ENCODE peak calls at places on chromosome 3, in seven cellular contexts. E, A, K, R, Y, I and H are unnamed samples.

GRCh38 chr3:79041621-79042020 is 726.2 kb downstream of the ROBO1 start:
- DNase-seq in I (no peak), Y (no peak), E (no peak), K (no peak), R (no peak), A (no peak), H (no peak)

GRCh38 chr3:17742092-17742836 is at the start of gene TBC1D5:
- DNase-seq in Y (no peak), I (peak; percentile 77), K (peak; percentile 100), E (peak; percentile 98), A (peak; percentile 98), R (peak; percentile 97), H (peak; percentile 87)

GRCh38 chr3:185081516-185081915 is 71.3 kb downstream of the C3orf70 start:
- DNase-seq in R (no peak), A (no peak), Y (no peak), E (no peak), I (no peak), K (no peak), H (no peak)

GRCh38 chr3:107404727-107405519 is 27.7 kb downstream of the CCDC54 start:
- DNase-seq in A (no peak), Y (no peak), I (no peak), R (no peak), E (no peak), K (peak; percentile 83), H (no peak)

GRCh38 chr3:50170689-50171088 is 15.6 kb downstream of the SEMA3F start:
- DNase-seq in K (peak; percentile 67), E (no peak), Y (peak; percentile 67), A (no peak), R (peak; percentile 79), I (no peak), H (no peak)

GRCh38 chr3:170746175-170746942 is 123.6 kb downstream of the RPL22L1 start:
- DNase-seq in R (no peak), A (no peak), K (no peak), Y (no peak), I (no peak), E (no peak), H (no peak)

GRCh38 chr3:17891139-17891850 is 148.9 kb upstream of the TBC1D5 start:
- DNase-seq in I (no peak), K (peak; percentile 64), A (no peak), E (no peak), R (peak; percentile 11), Y (no peak), H (no peak)

GRCh38 chr3:165459111-165459510 is 262.9 kb upstream of the SLITRK3 start:
- DNase-seq in A (no peak), I (no peak), R (no peak), E (no peak), Y (no peak), K (no peak), H (no peak)

GRCh38 chr3:61725851-61726333 is 164.5 kb downstream of the PTPRG start:
- DNase-seq in Y (no peak), E (no peak), R (peak; percentile 41), I (no peak), K (peak; percentile 62), A (no peak), H (no peak)